ENCODE peak calls at places on chromosomes 16 and 17, in eight cellular contexts. L, M, T, K, X, N, P and E are unnamed samples.

GRCh38 chr17:6953689-6954088 is 42.2 kb upstream of the ALOX12 start:
- DNase-seq in L (no peak), M (peak), T (no peak), K (no peak), X (no peak), N (no peak), P (no peak), E (no peak)

GRCh38 chr16:54027126-54027922 is 259.3 kb downstream of the IRX3 start:
- DNase-seq in L (no peak), M (peak), T (no peak), K (no peak), X (no peak), N (no peak), P (peak), E (no peak)

GRCh38 chr17:4409659-4410058 is 24.1 kb upstream of the SPNS3 start:
- DNase-seq in L (no peak), M (no peak), T (no peak), K (no peak), X (no peak), N (no peak), P (no peak), E (no peak)

GRCh38 chr17:51017270-51017669 is 103.4 kb downstream of the SPAG9 start:
- DNase-seq in L (no peak), M (no peak), T (no peak), K (no peak), X (no peak), N (no peak), P (no peak), E (no peak)

GRCh38 chr16:87465306-87465705 is 27.5 kb downstream of the ZCCHC14 start:
- DNase-seq in L (no peak), M (peak), T (no peak), K (no peak), X (peak), N (peak), P (peak), E (peak)

GRCh38 chr16:86044881-86045600 is 146.1 kb downstream of the IRF8 start:
- DNase-seq in L (no peak), M (no peak), T (no peak), K (peak), X (no peak), N (no peak), P (no peak), E (no peak)

GRCh38 chr16:66004706-66005105 is 361.8 kb upstream of the CDH5 start:
- DNase-seq in L (no peak), M (no peak), T (no peak), K (no peak), X (no peak), N (no peak), P (peak), E (no peak)

GRCh38 chr16:66954097-66954659 is 6.9 kb upstream of the CES3 start:
- DNase-seq in L (peak), M (peak), T (peak), K (peak), X (peak), N (peak), P (peak), E (peak)

GRCh38 chr16:14309906-14310305 is 238.8 kb downstream of the MRTFB start:
- DNase-seq in L (no peak), M (peak), T (no peak), K (no peak), X (no peak), N (no peak), P (peak), E (no peak)

GRCh38 chr16:9256196-9256595 is 164.8 kb downstream of the HAPSTR1 start:
- DNase-seq in L (peak), M (peak), T (no peak), K (peak), X (no peak), N (peak), P (no peak), E (no peak)

GRCh38 chr17:34242553-34242952 is 12.5 kb upstream of the CCL2 start:
- DNase-seq in L (no peak), M (no peak), T (no peak), K (no peak), X (no peak), N (no peak), P (no peak), E (no peak)

GRCh38 chr17:49993423-49994037 is 1.5 kb downstream of the DLX3 start:
- DNase-seq in L (no peak), M (no peak), T (no peak), K (no peak), X (no peak), N (no peak), P (no peak), E (no peak)

GRCh38 chr17:59154335-59154720 is 658 bp downstream of the SKA2 start:
- DNase-seq in L (no peak), M (peak), T (peak), K (no peak), X (peak), N (peak), P (peak), E (no peak)

GRCh38 chr16:79740153-79740720 is 139.7 kb upstream of the MAF start:
- DNase-seq in L (no peak), M (no peak), T (no peak), K (no peak), X (no peak), N (no peak), P (no peak), E (no peak)

GRCh38 chr16:66030036-66030435 is 336.5 kb upstream of the CDH5 start:
- DNase-seq in L (no peak), M (no peak), T (no peak), K (no peak), X (no peak), N (no peak), P (peak), E (no peak)

GRCh38 chr17:73126716-73127473 is 34.4 kb upstream of the SLC39A11 start:
- DNase-seq in L (no peak), M (no peak), T (no peak), K (no peak), X (no peak), N (no peak), P (no peak), E (no peak)

GRCh38 chr17:41689497-41690299 is 1.0 kb downstream of the EIF1 start:
- DNase-seq in L (peak), M (no peak), T (no peak), K (peak), X (no peak), N (no peak), P (no peak), E (no peak)

GRCh38 chr17:42748906-42749798 is 4.3 kb upstream of the EZH1 start:
- DNase-seq in L (no peak), M (no peak), T (no peak), K (no peak), X (no peak), N (no peak), P (no peak), E (no peak)

GRCh38 chr17:301681-302299 is 50.8 kb downstream of the RPH3AL start:
- DNase-seq in L (no peak), M (peak), T (no peak), K (no peak), X (no peak), N (peak), P (peak), E (peak)

GRCh38 chr17:1259910-1260389 is 10.3 kb upstream of the BHLHA9 start:
- DNase-seq in L (no peak), M (no peak), T (no peak), K (no peak), X (no peak), N (no peak), P (no peak), E (no peak)

GRCh38 chr16:66131156-66131807 is 235.2 kb upstream of the CDH5 start:
- DNase-seq in L (no peak), M (peak), T (no peak), K (no peak), X (no peak), N (no peak), P (no peak), E (no peak)

GRCh38 chr16:58462499-58462996 is 37.4 kb upstream of the NDRG4 start:
- DNase-seq in L (no peak), M (no peak), T (no peak), K (no peak), X (no peak), N (no peak), P (no peak), E (no peak)

GRCh38 chr16:1772362-1772907 is at the start of gene EME2:
- DNase-seq in L (no peak), M (no peak), T (no peak), K (peak), X (no peak), N (no peak), P (no peak), E (no peak)

GRCh38 chr17:50691550-50692447 is 15.9 kb downstream of the ANKRD40 start:
- DNase-seq in L (no peak), M (no peak), T (no peak), K (no peak), X (peak), N (no peak), P (no peak), E (no peak)

GRCh38 chr17:60525347-60525623 is 757 bp downstream of the APPBP2 start:
- DNase-seq in L (no peak), M (no peak), T (no peak), K (no peak), X (no peak), N (no peak), P (no peak), E (no peak)

GRCh38 chr16:11067697-11068141 is 123.4 kb downstream of the CLEC16A start:
- DNase-seq in L (no peak), M (no peak), T (no peak), K (no peak), X (no peak), N (no peak), P (no peak), E (peak)

GRCh38 chr17:14859521-14859920 is 405.6 kb downstream of the PMP22 start:
- DNase-seq in L (no peak), M (no peak), T (no peak), K (no peak), X (no peak), N (no peak), P (no peak), E (no peak)

GRCh38 chr17:43416998-43417891 is 18.5 kb downstream of the ARL4D start:
- DNase-seq in L (peak), M (peak), T (no peak), K (no peak), X (no peak), N (peak), P (peak), E (peak)

GRCh38 chr16:53098526-53099317 is 43.9 kb downstream of the CHD9 start:
- DNase-seq in L (no peak), M (peak), T (peak), K (no peak), X (peak), N (peak), P (peak), E (peak)

GRCh38 chr16:17846030-17846429 is 375.3 kb upstream of the XYLT1 start:
- DNase-seq in L (no peak), M (no peak), T (no peak), K (no peak), X (no peak), N (no peak), P (no peak), E (no peak)

GRCh38 chr17:80449194-80449929 is 27.0 kb downstream of the NPTX1 start:
- DNase-seq in L (no peak), M (no peak), T (no peak), K (no peak), X (no peak), N (no peak), P (no peak), E (no peak)

GRCh38 chr17:42281571-42282096 is 5.4 kb upstream of the STAT5B start:
- DNase-seq in L (no peak), M (no peak), T (peak), K (no peak), X (peak), N (no peak), P (no peak), E (peak)

GRCh38 chr17:2157081-2157480 is 102.2 kb downstream of the HIC1 start:
- DNase-seq in L (no peak), M (no peak), T (no peak), K (no peak), X (no peak), N (no peak), P (peak), E (no peak)

GRCh38 chr17:82524540-82524939 is 5.0 kb downstream of the FOXK2 start:
- DNase-seq in L (no peak), M (no peak), T (no peak), K (no peak), X (no peak), N (no peak), P (no peak), E (no peak)

GRCh38 chr16:17777461-17777863 is 306.7 kb upstream of the XYLT1 start:
- DNase-seq in L (peak), M (peak), T (no peak), K (no peak), X (no peak), N (no peak), P (peak), E (no peak)